ENCODE peak calls at places on chromosome 16, in eight cellular contexts. N, X, O, E, I, R, W and H are unnamed samples.

GRCh38 chr16:28276301-28276700 is 16.0 kb upstream of the SBK1 start:
- DNase-seq in N (no peak), X (no peak), O (no peak), E (no peak), I (no peak), R (no peak), W (no peak), H (no peak)

GRCh38 chr16:13403326-13403725 is 501.9 kb downstream of the SHISA9 start:
- DNase-seq in N (no peak), X (no peak), O (no peak), E (no peak), I (no peak), R (no peak), W (no peak), H (no peak)

GRCh38 chr16:75620326-75621169 is 2.5 kb downstream of the ADAT1 start:
- DNase-seq in N (no peak), X (no peak), O (no peak), E (no peak), I (no peak), R (peak; percentile 63), W (no peak), H (no peak)

GRCh38 chr16:30858111-30858495 is 35.8 kb downstream of the BCL7C start:
- DNase-seq in N (no peak), X (no peak), O (no peak), E (no peak), I (no peak), R (no peak), W (no peak), H (no peak)

GRCh38 chr16:2156849-2157224 is 1.3 kb downstream of the TRAF7 start:
- DNase-seq in N (no peak), X (peak; percentile 63), O (no peak), E (no peak), I (no peak), R (no peak), W (no peak), H (no peak)

GRCh38 chr16:26598061-26598460 is 468.7 kb upstream of the C16orf82 start:
- DNase-seq in N (no peak), X (no peak), O (no peak), E (no peak), I (no peak), R (peak; percentile 44), W (no peak), H (peak; percentile 24)

GRCh38 chr16:263182-263774 is 12.5 kb downstream of the RGS11 start:
- DNase-seq in N (no peak), X (no peak), O (no peak), E (no peak), I (no peak), R (no peak), W (no peak), H (no peak)

GRCh38 chr16:89826531-89827382 is 1.5 kb upstream of the SPIRE2 start:
- DNase-seq in N (no peak), X (no peak), O (no peak), E (no peak), I (no peak), R (no peak), W (peak; percentile 7), H (no peak)

GRCh38 chr16:53504665-53505064 is 1.7 kb upstream of the AKTIP start:
- DNase-seq in N (no peak), X (no peak), O (no peak), E (no peak), I (no peak), R (peak; percentile 24), W (no peak), H (peak; percentile 75)

GRCh38 chr16:89039756-89040155 is 53.9 kb upstream of the ACSF3 start:
- DNase-seq in N (no peak), X (peak; percentile 25), O (no peak), E (no peak), I (no peak), R (no peak), W (no peak), H (no peak)

GRCh38 chr16:23784811-23785447 is 30.1 kb downstream of the CHP2 start:
- DNase-seq in N (no peak), X (no peak), O (no peak), E (no peak), I (peak; percentile 2), R (no peak), W (peak; percentile 6), H (no peak)